ENCODE peak calls at places on chromosomes 4 and X, in nine cellular contexts. X is astrocyte, F is PC-9, J is transverse colon, P is Karpas-422, R is GM23248, Y is H7, N is body of pancreas, Q is bronchial epithelial cell. K is an unnamed sample. For H3K27me3, the result is how much of the 10 kb centered on the place peaks cover.

GRCh38 chr4:111689214-111689613 is 456.0 kb upstream of the FAM241A start:
- DNase-seq in X (peak), F (no peak), J (no peak), P (no peak), R (peak), Y (no peak), N (peak), Q (peak), K (no peak)

GRCh38 chrX:23554304-23554703 is 113.0 kb upstream of the PRDX4 start:
- DNase-seq in X (peak), F (peak), J (no peak), P (peak), R (peak), Y (peak), N (peak), Q (peak), K (no peak)

GRCh38 chr4:20859097-20859781 is 159.0 kb downstream of the PACRGL start:
- DNase-seq in X (no peak), F (no peak), J (no peak), P (no peak), R (no peak), Y (no peak), N (no peak), Q (no peak), K (no peak)

GRCh38 chrX:72715546-72715945 is 1.4 kb upstream of the PHKA1 start:
- DNase-seq in X (no peak), F (no peak), J (no peak), P (no peak), R (no peak), Y (no peak), N (no peak), Q (no peak), K (no peak)

GRCh38 chrX:28901637-28902036 is 314.4 kb downstream of the IL1RAPL1 start:
- DNase-seq in X (peak), F (no peak), J (no peak), P (no peak), R (no peak), Y (no peak), N (no peak), Q (no peak), K (no peak)

GRCh38 chrX:138917781-138918180 is 206.3 kb upstream of the FGF13 start:
- DNase-seq in X (peak), F (no peak), J (no peak), P (no peak), R (peak), Y (no peak), N (no peak), Q (peak), K (no peak)

GRCh38 chrX:38095971-38096529 is 89.7 kb downstream of the SYTL5 start:
- DNase-seq in X (peak), F (no peak), J (no peak), P (no peak), R (peak), Y (no peak), N (no peak), Q (peak), K (no peak)

GRCh38 chrX:105775672-105776071 is 46.7 kb upstream of the NRK start:
- DNase-seq in X (no peak), F (no peak), J (no peak), P (no peak), R (no peak), Y (no peak), N (no peak), Q (no peak), K (no peak)

GRCh38 chr4:54683616-54684346 is 26.0 kb downstream of the KIT start:
- DNase-seq in X (no peak), F (no peak), J (no peak), P (peak), R (peak), Y (peak), N (peak), Q (peak), K (no peak)

GRCh38 chr4:150078041-150078995 is at the start of gene DCLK2:
- DNase-seq in X (peak), F (no peak), J (peak), P (no peak), R (peak), Y (peak), N (peak), Q (no peak), K (peak)

GRCh38 chrX:123432362-123433150 is 248.5 kb downstream of the GRIA3 start:
- DNase-seq in X (no peak), F (no peak), J (no peak), P (no peak), R (peak), Y (no peak), N (peak), Q (peak), K (no peak)

GRCh38 chr4:74674750-74675149 is 119.6 kb downstream of the BTC start:
- DNase-seq in X (no peak), F (no peak), J (no peak), P (peak), R (no peak), Y (no peak), N (no peak), Q (no peak), K (no peak)

GRCh38 chr4:154877110-154877760 is 96.2 kb downstream of the RBM46 start:
- DNase-seq in X (peak), F (no peak), J (no peak), P (no peak), R (peak), Y (no peak), N (no peak), Q (peak), K (peak)

GRCh38 chrX:9542106-9542764 is 77.4 kb downstream of the TBL1X start:
- DNase-seq in X (peak), F (no peak), J (no peak), P (no peak), R (no peak), Y (no peak), N (no peak), Q (no peak), K (no peak)

GRCh38 chr4:91436556-91436955 is 867.2 kb upstream of the GRID2 start:
- DNase-seq in X (no peak), F (no peak), J (no peak), P (no peak), R (no peak), Y (no peak), N (no peak), Q (no peak), K (no peak)

GRCh38 chr4:85092536-85092935 is 126.0 kb upstream of the WDFY3 start:
- DNase-seq in X (no peak), F (no peak), J (no peak), P (no peak), R (no peak), Y (no peak), N (no peak), Q (no peak), K (no peak)

GRCh38 chrX:103461156-103461555 is 58.1 kb downstream of the RAB40A start:
- DNase-seq in X (no peak), F (no peak), J (no peak), P (no peak), R (peak), Y (no peak), N (no peak), Q (peak), K (no peak)

GRCh38 chr4:151176711-151177110 is 77.3 kb downstream of the RPS3A start:
- DNase-seq in X (no peak), F (no peak), J (no peak), P (no peak), R (no peak), Y (no peak), N (no peak), Q (no peak), K (no peak)

GRCh38 chr4:74266081-74266480 is 42.2 kb upstream of the EPGN start:
- DNase-seq in X (no peak), F (no peak), J (no peak), P (no peak), R (peak), Y (no peak), N (no peak), Q (peak), K (no peak)

GRCh38 chr4:157907224-157907623 is 265.6 kb downstream of the GASK1B start:
- DNase-seq in X (no peak), F (no peak), J (no peak), P (no peak), R (no peak), Y (no peak), N (no peak), Q (no peak), K (no peak)

GRCh38 chr4:123144626-123145025 is 222.2 kb upstream of the NUDT6 start:
- DNase-seq in X (no peak), F (peak), J (no peak), P (no peak), R (no peak), Y (no peak), N (no peak), Q (no peak), K (no peak)

DNA sequence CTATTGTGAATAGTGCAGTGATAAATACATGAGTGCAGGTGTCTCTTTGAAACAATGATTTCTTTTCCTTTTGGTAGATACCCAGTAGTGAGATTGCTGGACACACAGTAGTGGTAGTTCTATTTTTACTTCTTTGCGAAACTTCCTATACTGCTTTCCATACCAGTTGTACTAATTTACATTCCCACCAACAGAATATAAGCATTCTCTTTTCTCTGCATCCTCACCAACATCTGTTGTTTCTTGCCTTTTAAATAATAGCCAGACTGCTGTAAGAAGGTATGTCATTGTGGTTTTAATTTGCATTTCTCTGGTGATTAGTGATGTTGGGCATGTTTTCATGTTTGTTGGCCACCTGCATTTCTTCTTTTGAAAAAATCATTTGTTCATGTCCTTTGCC is 105.9 kb downstream of the COL4A6 start:
- DNase-seq in X (no peak), F (no peak), J (no peak), P (no peak), R (no peak), Y (no peak), N (no peak), Q (no peak), K (no peak)
- H3K27me3 ChIP-seq in X (under half), F (under half), J (under half), P (under half), R (under half), Y (under half), N (under half), Q (under half), K (under half)

DNA sequence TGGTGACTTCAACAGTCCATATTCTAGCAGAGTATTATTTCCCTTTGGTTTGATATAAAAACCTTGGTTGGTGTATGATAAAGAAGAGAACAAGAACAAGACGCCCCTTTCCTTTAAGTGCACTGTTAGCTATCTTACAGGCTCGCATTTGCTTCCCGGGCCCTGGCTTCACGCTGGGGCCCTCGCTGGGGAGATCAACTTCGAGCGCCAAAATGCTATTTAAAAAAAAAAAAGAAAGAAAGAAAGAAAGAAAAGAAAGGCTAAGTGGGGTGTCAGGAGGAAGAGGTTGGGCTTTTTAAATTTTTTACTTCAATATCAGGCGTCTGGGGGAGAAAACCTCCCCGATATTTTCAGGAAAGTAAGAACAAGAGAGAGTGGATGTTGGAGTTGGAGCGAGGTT is 11.7 kb downstream of the ARX start:
- DNase-seq in X (no peak), F (no peak), J (no peak), P (no peak), R (no peak), Y (peak), N (no peak), Q (no peak), K (no peak)
- H3K27me3 ChIP-seq in X (under half), F (under half), J (half or more), P (under half), R (under half), Y (half or more), N (under half), Q (under half), K (half or more)

DNA sequence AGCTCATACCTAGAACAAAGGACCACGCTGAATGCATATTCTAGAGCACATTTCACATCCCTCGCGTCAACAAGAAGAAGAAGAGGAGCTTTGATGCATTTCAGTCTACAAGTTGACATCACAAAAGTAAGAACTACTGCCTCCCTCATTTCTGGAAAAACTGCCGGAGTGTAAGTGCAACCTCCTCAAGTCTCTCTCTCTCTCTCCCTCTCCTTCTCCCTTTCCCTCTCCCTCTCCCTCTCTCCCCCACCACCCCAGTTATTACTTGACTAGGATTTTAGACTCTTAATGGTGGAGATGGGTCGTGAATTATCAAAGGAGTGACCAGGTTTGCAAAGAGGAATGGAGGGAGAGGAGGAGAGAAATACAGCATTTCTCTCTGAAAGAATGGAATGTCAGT is 1.4 kb upstream of the IRS4 start:
- DNase-seq in X (no peak), F (no peak), J (no peak), P (no peak), R (no peak), Y (no peak), N (no peak), Q (no peak), K (no peak)
- H3K27me3 ChIP-seq in X (under half), F (under half), J (half or more), P (under half), R (under half), Y (under half), N (under half), Q (under half), K (half or more)

GRCh38 chrX:12379666-12380065 is 241.4 kb downstream of the FRMPD4 start:
- DNase-seq in X (no peak), F (no peak), J (no peak), P (no peak), R (no peak), Y (no peak), N (no peak), Q (peak), K (no peak)
- H3K27me3 ChIP-seq in X (under half), F (under half), J (under half), P (under half), R (under half), Y (under half), N (under half), Q (under half), K (under half)

GRCh38 chr4:1357356-1358248 is 10.6 kb downstream of the UVSSA start:
- DNase-seq in X (no peak), F (no peak), J (no peak), P (no peak), R (no peak), Y (no peak), N (no peak), Q (no peak), K (no peak)
- H3K27me3 ChIP-seq in X (under half), F (under half), J (under half), P (under half), R (under half), Y (under half), N (under half), Q (under half), K (under half)

DNA sequence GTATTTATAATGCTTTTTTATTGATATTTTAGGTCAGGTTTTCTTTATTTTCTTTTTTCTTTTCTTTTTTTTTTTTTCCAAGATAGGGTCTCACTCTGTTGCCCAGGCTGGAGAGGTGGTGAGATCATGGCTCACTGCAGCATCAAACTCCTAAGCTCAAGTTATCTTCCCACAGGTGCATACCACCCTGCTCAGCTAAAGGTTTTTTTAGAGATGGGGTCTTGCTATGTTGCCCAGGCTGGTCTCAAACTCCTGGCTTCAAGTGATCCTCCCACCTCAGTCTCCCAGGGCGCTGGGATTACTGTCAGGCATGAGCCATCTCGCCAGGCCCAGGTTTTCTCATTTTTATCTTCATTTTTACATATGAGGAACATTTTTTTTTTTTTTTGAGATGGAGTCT is 3.3 kb downstream of the WDR44 start:
- DNase-seq in X (no peak), F (no peak), J (no peak), P (no peak), R (no peak), Y (no peak), N (no peak), Q (no peak), K (no peak)
- H3K27me3 ChIP-seq in X (under half), F (under half), J (under half), P (under half), R (under half), Y (under half), N (under half), Q (under half), K (under half)

DNA sequence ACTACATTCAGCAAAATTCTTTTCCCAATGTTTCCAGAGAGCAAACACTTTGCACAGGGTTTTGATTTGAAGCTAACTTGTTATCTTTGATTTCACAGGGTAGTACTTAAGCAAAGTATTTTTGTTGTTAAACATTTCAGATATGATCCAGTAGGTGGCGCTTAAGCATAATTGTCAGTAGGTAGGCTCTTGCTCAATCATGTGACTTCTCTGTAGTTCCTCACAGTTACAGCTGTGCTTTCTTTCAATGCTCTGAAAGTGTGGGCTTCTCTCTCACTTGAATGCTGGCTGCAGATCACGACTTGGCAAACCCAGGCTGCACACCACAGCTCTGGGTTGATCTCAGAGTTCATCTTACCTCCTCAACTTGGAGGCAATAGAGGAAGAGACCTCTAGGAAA is 1016.5 kb downstream of the SH3BGRL start:
- DNase-seq in X (no peak), F (peak), J (no peak), P (peak), R (peak), Y (peak), N (no peak), Q (peak), K (no peak)
- H3K27me3 ChIP-seq in X (under half), F (under half), J (under half), P (under half), R (under half), Y (under half), N (under half), Q (under half), K (under half)

DNA sequence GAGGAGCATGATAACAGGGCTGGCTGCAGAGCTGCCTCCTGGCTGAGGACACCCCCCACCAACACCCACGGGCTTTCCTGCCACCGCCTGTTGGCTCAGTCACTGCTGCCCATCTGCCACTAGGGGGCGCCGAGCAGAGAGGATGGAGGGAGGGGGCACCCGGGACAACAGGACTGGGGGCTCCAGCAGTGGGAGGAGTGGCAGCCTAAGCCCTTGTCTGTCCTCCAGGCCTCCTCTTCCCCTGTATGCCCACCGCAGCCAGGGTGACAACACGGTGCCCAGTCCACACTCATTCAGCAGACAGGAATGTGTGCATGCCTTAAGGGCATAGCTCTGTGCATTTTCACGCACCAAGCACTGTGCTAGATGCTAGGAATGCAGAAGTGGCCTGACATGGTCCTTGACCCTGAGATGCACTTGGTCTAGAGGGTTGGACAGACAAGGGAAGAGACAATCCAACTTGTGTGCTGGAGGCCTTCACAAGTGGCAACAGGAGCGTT is 149.9 kb downstream of the AMMECR1 start:
- DNase-seq in X (peak), F (peak), J (peak), P (peak), R (peak), Y (peak), N (no peak), Q (peak), K (no peak)
- H3K27me3 ChIP-seq in X (under half), F (under half), J (under half), P (under half), R (under half), Y (under half), N (under half), Q (under half), K (under half)

GRCh38 chrX:25021132-25021498 is 5.3 kb upstream of the ARX start:
- DNase-seq in X (no peak), F (no peak), J (no peak), P (no peak), R (no peak), Y (peak), N (no peak), Q (no peak), K (no peak)
- H3K27me3 ChIP-seq in X (half or more), F (under half), J (half or more), P (under half), R (half or more), Y (half or more), N (under half), Q (under half), K (half or more)

K was measured in left lung.